ENCODE peak calls at places on chromosomes 12 and 14, in ten cellular contexts. H, D, T, Y, N, Z, O, Q, A and B are unnamed samples.

GRCh38 chr12:62370189-62370588 is 96.4 kb upstream of the MON2 start:
- DNase-seq in H (no peak), O (no peak), A (no peak), Q (no peak), Z (no peak), D (no peak), Y (no peak), T (no peak), N (no peak), B (no peak)

GRCh38 chr12:28189774-28190320 is 409 bp upstream of the CCDC91 start:
- DNase-seq in H (no peak), Y (no peak), Q (no peak), N (no peak), A (no peak), T (no peak), O (no peak), Z (no peak), D (no peak), B (no peak)

GRCh38 chr12:125852679-125853078 is 787.4 kb downstream of the AACS start:
- DNase-seq in Q (no peak), T (no peak), Y (no peak), N (no peak), D (no peak), A (no peak), H (no peak), Z (no peak), O (no peak), B (no peak)

GRCh38 chr12:6551063-6551461 is 4.8 kb downstream of the IFFO1 start:
- DNase-seq in A (no peak), O (peak; percentile 82), D (no peak), N (no peak), H (no peak), Z (peak; percentile 79), Q (peak; percentile 67), Y (peak; percentile 74), T (no peak), B (peak; percentile 88)

GRCh38 chr14:101235042-101235871 is 326.0 kb upstream of the DIO3 start:
- DNase-seq in N (no peak), Q (peak; percentile 21), H (no peak), O (peak; percentile 50), T (peak; percentile 52), Y (peak; percentile 14), Z (peak; percentile 27), A (no peak), D (no peak), B (peak; percentile 79)

GRCh38 chr12:4806439-4807115 is 86.4 kb downstream of the GALNT8 start:
- DNase-seq in N (no peak), H (no peak), Z (no peak), O (no peak), Q (no peak), D (no peak), T (no peak), Y (no peak), A (no peak), B (no peak)

GRCh38 chr12:69368171-69368570 is 8.6 kb downstream of the YEATS4 start:
- DNase-seq in D (no peak), Q (no peak), H (no peak), O (no peak), A (no peak), Y (no peak), T (no peak), Z (no peak), N (no peak), B (no peak)

GRCh38 chr14:50521912-50522341 is 10.4 kb downstream of the MAP4K5 start:
- DNase-seq in Y (peak; percentile 27), Z (no peak), Q (no peak), D (no peak), A (no peak), N (no peak), T (no peak), O (no peak), H (no peak), B (no peak)

GRCh38 chr14:70660967-70661871 is 19.5 kb downstream of the TTC9 start:
- DNase-seq in Z (no peak), Y (no peak), T (no peak), O (no peak), Q (no peak), A (no peak), N (no peak), D (no peak), H (peak; percentile 76), B (no peak)

GRCh38 chr12:123056053-123056452 is 75.6 kb downstream of the ARL6IP4 start:
- DNase-seq in N (no peak), Z (no peak), Q (no peak), O (no peak), A (no peak), D (no peak), H (no peak), Y (no peak), T (no peak), B (no peak)

GRCh38 chr12:53223391-53224267 is 8.4 kb downstream of the RARG start:
- DNase-seq in Y (peak; percentile 61), O (peak; percentile 42), Z (peak; percentile 70), Q (no peak), D (no peak), A (no peak), N (no peak), H (no peak), T (peak; percentile 66), B (peak; percentile 83)

GRCh38 chr14:62428429-62429203 is 616.6 kb downstream of the KCNH5 start:
- DNase-seq in H (no peak), D (no peak), O (no peak), Y (no peak), N (no peak), T (peak; percentile 77), Q (no peak), A (peak; percentile 74), Z (no peak), B (no peak)

GRCh38 chr12:31906581-31907286 is 52.5 kb upstream of the RESF1 start:
- DNase-seq in H (no peak), T (peak; percentile 54), Y (no peak), O (no peak), Z (no peak), N (no peak), D (no peak), Q (no peak), A (no peak), B (no peak)

GRCh38 chr12:103634732-103635131 is 47.7 kb downstream of the STAB2 start:
- DNase-seq in N (no peak), H (no peak), Z (no peak), D (no peak), Y (no peak), A (no peak), T (no peak), O (no peak), Q (no peak), B (no peak)

GRCh38 chr14:102314242-102315011 is 5.1 kb upstream of the ZNF839 start:
- DNase-seq in H (peak; percentile 83), Z (peak; percentile 88), T (peak; percentile 87), O (peak; percentile 87), N (peak; percentile 92), D (peak; percentile 78), Q (peak; percentile 86), Y (peak; percentile 84), A (no peak), B (peak; percentile 93)

GRCh38 chr14:24232645-24233537 is at the start of gene GMPR2:
- DNase-seq in Y (no peak), N (no peak), Q (no peak), H (peak; percentile 75), O (no peak), D (no peak), A (no peak), T (no peak), Z (no peak), B (no peak)

GRCh38 chr14:102683399-102684275 is 91.2 kb downstream of the RCOR1 start:
- DNase-seq in Y (no peak), Z (no peak), Q (no peak), H (no peak), A (no peak), T (no peak), O (no peak), D (no peak), N (no peak), B (no peak)

GRCh38 chr14:66284346-66284745 is 201.8 kb upstream of the CCDC196 start:
- DNase-seq in Y (peak; percentile 36), Z (no peak), A (peak; percentile 2), D (no peak), H (no peak), N (no peak), O (no peak), Q (no peak), T (peak; percentile 29), B (no peak)

GRCh38 chr12:76915381-76916169 is 36.8 kb upstream of the CSRP2 start:
- DNase-seq in A (no peak), N (no peak), Y (peak; percentile 57), Z (no peak), T (peak; percentile 11), D (no peak), O (no peak), H (no peak), Q (no peak), B (no peak)

GRCh38 chr14:30883508-30884294 is 9.3 kb downstream of the COCH start:
- DNase-seq in D (no peak), Q (no peak), A (no peak), T (no peak), O (no peak), N (no peak), H (no peak), Z (no peak), Y (no peak), B (no peak)
- TF ChIP-seq CTCF in D (no peak), Q (no peak), A (no peak), T (no peak), O (no peak), N (no peak), H (no peak), Z (no peak), Y (no peak), B (no peak)

GRCh38 chr12:54689984-54690383 is 41.8 kb upstream of the DCD start:
- DNase-seq in T (peak; percentile 3), A (no peak), Z (no peak), D (no peak), H (no peak), Y (no peak), Q (no peak), O (no peak), N (no peak), B (no peak)
- TF ChIP-seq CTCF in T (no peak), A (peak; percentile 22), Z (no peak), D (no peak), H (no peak), Y (no peak), Q (no peak), O (no peak), N (no peak), B (no peak)

GRCh38 chr12:51871126-51871525 is 16.8 kb upstream of the ANKRD33 start:
- DNase-seq in T (no peak), H (no peak), A (no peak), N (no peak), D (no peak), O (peak; percentile 48), Y (no peak), Z (peak; percentile 52), Q (no peak), B (no peak)
- TF ChIP-seq CTCF in T (no peak), H (no peak), A (no peak), N (no peak), D (no peak), O (no peak), Y (no peak), Z (no peak), Q (no peak), B (no peak)

DNA sequence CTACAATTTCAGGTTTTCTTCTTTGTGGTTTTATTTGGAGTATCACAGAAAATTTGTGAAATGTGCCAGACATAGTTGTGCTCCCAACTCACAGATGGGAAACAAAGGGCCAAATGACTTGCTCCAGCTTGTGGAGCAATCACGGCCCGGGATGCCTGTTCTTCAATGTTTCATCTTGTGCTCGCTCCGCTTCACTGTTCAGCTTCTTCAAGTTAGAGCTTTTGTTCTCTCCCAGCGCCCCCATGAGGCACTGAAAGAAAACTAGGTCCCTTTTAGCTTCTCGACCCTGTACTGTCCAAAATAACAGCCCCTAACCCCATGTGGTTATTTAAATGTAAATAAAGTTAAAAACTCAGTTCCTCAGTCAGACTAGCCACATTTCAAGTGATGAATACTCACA is 187.9 kb upstream of the STXBP6 start:
- DNase-seq in Y (peak; percentile 9), H (no peak), Q (no peak), A (no peak), T (peak; percentile 3), O (no peak), Z (no peak), N (no peak), D (no peak), B (no peak)
- TF ChIP-seq CTCF in Y (peak; percentile 21), H (peak; percentile 51), Q (peak; percentile 34), A (no peak), T (no peak), O (peak; percentile 51), Z (no peak), N (no peak), D (no peak), B (no peak)